ENCODE peak calls at places on chromosomes 3 and 15, in eight cellular contexts. T, P, S, B, M, G, Q and N are unnamed samples. For H3K9me3, the result is how much of the 10 kb centered on the place peaks cover.

GRCh38 chr3:66744521-66744920 is 243.7 kb upstream of the LRIG1 start:
- DNase-seq in P (no peak), Q (no peak), M (no peak), B (no peak), T (no peak), G (no peak), S (no peak), N (no peak)

GRCh38 chr3:157174265-157174615 is 14.3 kb upstream of the CCNL1 start:
- DNase-seq in T (peak), B (no peak), S (no peak), M (no peak), P (no peak), G (peak), Q (no peak), N (no peak)

GRCh38 chr3:101720851-101721649 is 3.4 kb upstream of the CEP97 start:
- DNase-seq in G (no peak), T (no peak), Q (no peak), B (no peak), M (no peak), S (no peak), P (no peak), N (peak)

GRCh38 chr3:44993471-44994205 is 17.6 kb downstream of the EXOSC7 start:
- DNase-seq in B (no peak), M (no peak), G (no peak), P (no peak), T (no peak), S (no peak), Q (no peak), N (no peak)

GRCh38 chr3:107130089-107130700 is 247.0 kb upstream of the CCDC54 start:
- DNase-seq in M (no peak), B (no peak), S (no peak), P (no peak), G (no peak), T (no peak), Q (no peak), N (no peak)

GRCh38 chr3:172138031-172138538 is 98.7 kb downstream of the FNDC3B start:
- DNase-seq in P (no peak), M (no peak), B (no peak), Q (no peak), S (no peak), T (no peak), G (no peak), N (no peak)

GRCh38 chr3:120177907-120178306 is 83.7 kb upstream of the GSK3B start:
- DNase-seq in P (no peak), S (peak), G (no peak), Q (no peak), M (no peak), T (no peak), B (no peak), N (no peak)

GRCh38 chr3:18019178-18019530 is 276.7 kb upstream of the TBC1D5 start:
- DNase-seq in P (no peak), S (no peak), M (no peak), B (no peak), T (no peak), Q (no peak), G (no peak), N (no peak)

DNA sequence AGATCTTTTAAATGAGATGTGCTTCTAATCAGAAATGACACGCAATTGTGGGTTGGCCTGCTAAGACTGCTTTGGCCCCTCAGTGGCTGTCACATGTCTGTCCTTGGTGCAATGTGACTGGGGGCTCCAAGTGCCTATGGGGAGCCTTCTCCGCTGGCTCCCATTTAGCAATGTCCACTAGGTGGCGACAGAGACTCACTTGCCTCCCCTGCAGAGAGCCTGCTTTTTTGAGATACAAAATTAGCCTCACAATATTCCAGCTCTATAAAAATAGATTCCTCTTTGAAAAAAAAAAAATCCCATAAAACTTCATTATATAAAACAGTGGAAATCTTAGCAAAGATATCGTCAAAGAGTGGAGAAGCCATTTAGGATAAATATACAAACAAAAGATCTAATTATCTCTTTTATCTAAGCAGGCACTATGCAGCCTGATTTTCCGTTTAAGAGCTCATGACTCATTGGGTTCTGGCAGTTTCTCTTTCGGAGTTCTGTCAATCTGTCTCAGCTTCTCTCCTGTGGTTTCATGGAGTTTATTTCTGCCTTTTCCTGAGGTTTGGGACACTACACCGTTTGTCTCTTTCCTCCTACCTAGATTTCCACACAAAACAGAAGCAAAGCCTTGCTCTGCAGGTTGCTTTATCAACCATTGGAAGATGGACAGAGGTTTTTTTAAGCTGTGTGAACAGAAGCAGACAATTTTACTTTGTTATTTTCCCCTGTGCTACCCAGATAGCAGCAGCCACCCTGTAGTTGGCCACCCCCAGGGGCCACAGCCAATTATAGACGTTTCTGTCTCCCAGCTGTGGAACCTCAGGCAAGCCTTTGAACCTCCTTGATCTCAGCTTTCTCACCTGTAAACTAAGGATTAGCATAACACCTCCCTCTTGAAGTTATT is 68.4 kb upstream of the TNFAIP8L3 start:
- DNase-seq in Q (no peak), B (peak), S (peak), G (peak), T (peak), P (no peak), M (peak), N (peak)
- H3K4me3 ChIP-seq in Q (peak), B (peak), S (peak), G (peak), T (no peak), P (no peak), M (peak), N (peak)

GRCh38 chr3:149258298-149258697 is 36.7 kb upstream of the CP start:
- DNase-seq in T (peak), B (no peak), P (no peak), M (no peak), Q (no peak), S (no peak), G (peak), N (peak)

GRCh38 chr3:149258714-149259113 is 37.1 kb upstream of the CP start:
- DNase-seq in B (no peak), S (no peak), T (no peak), Q (no peak), M (no peak), G (no peak), P (no peak), N (no peak)

GRCh38 chr3:149267565-149267964 is 45.9 kb upstream of the CP start:
- DNase-seq in S (no peak), M (no peak), Q (no peak), B (no peak), P (no peak), T (no peak), G (no peak), N (no peak)

GRCh38 chr3:149266733-149267132 is 45.1 kb upstream of the CP start:
- DNase-seq in M (no peak), Q (no peak), T (no peak), P (no peak), B (no peak), S (no peak), G (no peak), N (no peak)

DNA sequence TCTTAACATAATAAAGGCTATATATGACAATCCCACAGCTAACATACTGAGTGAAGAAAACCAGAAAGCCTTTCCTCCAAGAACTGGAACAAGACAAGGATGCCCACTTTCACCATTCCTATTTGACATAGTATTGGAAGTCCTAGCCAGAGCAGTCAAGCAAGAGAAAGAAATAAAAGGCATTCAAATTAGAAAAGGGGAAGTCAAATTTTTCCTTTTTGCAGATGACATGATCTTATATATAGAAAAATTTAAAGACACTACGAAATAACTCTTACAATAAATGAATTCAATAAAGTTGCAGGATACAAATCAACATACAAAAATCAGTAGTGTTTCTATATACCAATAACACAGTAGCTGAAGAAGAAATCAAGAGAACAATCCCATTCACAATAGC is 42.2 kb upstream of the CP start:
- DNase-seq in B (no peak), M (no peak), T (no peak), P (no peak), S (no peak), Q (no peak), G (no peak), N (no peak)
- H3K9me3 ChIP-seq in B (under half), M (under half), T (under half), P (under half), S (under half), Q (under half), G (under half), N (under half)

DNA sequence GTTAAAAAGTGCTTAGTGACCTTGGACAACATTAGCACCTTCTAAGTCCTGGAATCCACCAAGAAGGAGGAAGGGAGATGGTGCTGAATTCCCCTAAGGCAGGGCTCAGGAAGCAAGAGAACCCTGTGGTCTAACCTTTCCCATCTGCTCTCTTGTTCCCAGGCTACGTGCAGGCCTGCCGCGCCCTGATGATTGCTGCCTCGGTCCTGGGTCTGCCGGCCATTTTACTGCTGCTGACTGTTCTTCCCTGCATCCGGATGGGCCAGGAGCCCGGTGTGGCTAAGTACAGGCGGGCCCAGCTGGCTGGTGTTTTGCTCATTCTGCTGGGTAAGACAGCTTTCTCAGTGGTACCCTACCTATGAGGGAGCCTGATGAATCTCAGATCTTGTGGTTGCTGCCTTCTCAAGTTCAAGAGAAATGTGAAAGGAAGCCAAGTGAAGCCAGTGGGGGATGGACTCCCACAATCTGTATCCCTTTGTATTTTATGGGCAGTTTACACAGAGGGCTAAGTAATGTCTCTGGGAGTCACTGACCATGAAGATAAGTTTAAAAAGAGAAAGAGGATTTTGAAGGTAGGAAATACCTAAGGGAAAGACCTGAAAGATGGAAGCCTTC is 4.4 kb downstream of the CLDN11 start:
- DNase-seq in T (no peak), P (no peak), S (no peak), B (no peak), Q (no peak), M (no peak), G (no peak), N (no peak)
- H3K4me3 ChIP-seq in T (no peak), P (no peak), S (no peak), B (no peak), Q (no peak), M (no peak), G (no peak), N (no peak)

GRCh38 chr3:622314-622713 is 425.8 kb downstream of the CHL1 start:
- DNase-seq in T (no peak), S (no peak), P (no peak), G (no peak), B (no peak), M (no peak), Q (no peak), N (no peak)

GRCh38 chr3:621714-622113 is 425.2 kb downstream of the CHL1 start:
- DNase-seq in P (no peak), B (no peak), M (no peak), T (no peak), G (no peak), S (no peak), Q (no peak), N (no peak)

GRCh38 chr3:623914-624545 is 427.5 kb downstream of the CHL1 start:
- DNase-seq in M (no peak), S (no peak), G (no peak), Q (no peak), P (no peak), T (no peak), B (no peak), N (no peak)
- H3K9me3 ChIP-seq in M (under half), S (under half), G (under half), Q (under half), P (under half), T (under half), B (under half), N (under half)

DNA sequence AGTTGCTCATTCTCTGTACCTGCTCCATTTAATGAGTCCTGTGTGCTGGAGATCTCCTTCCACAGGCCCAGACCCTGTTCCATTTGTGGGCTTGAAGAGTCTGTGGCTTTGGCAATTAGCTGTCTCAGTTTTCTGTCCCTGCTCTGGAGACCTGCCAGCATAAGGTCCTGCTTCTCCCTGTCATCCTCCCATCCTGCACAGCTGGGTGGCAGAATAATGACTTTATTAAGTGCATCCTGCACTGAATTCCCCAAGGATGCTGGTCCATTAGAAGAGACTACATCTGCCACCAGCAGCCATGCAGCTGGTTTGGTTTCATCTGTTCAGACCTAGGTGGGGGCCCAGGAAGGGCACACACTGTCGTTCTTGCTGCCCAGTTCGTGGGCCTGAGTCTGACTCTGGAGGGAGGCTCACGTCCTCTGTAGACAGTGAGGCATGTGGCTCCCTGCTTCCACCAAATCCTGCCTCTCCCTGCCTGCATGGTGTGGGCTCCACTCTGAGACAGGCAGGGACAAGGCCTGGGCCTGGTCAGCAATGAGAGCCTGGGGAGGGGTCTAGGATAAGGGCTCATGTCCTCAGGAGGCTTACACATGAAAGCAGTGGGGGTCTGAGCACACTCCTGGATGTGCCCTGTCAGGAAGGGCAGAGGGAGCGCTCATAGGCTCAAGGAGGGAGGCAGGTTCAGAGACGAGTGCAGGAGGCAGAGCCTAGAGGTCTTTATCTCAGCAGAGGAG is 78.4 kb upstream of the PRR23E start:
- DNase-seq in M (no peak), P (no peak), G (peak), Q (no peak), S (no peak), T (no peak), B (no peak), N (peak)
- H3K4me3 ChIP-seq in M (no peak), P (no peak), G (no peak), Q (no peak), S (no peak), T (no peak), B (no peak), N (no peak)

GRCh38 chr15:80476036-80476435 is 71.9 kb downstream of the ARNT2 start:
- DNase-seq in Q (no peak), S (no peak), G (no peak), P (peak), B (no peak), M (no peak), T (no peak), N (no peak)
- H3K9me3 ChIP-seq in Q (under half), S (under half), G (under half), P (under half), B (under half), M (under half), T (under half), N (under half)

GRCh38 chr3:146159037-146159436 is 1.9 kb downstream of the PLOD2 start:
- DNase-seq in S (no peak), Q (no peak), T (no peak), M (no peak), G (no peak), P (no peak), B (no peak), N (no peak)
- H3K4me3 ChIP-seq in S (peak), Q (peak), T (peak), M (peak), G (no peak), P (peak), B (peak), N (peak)

GRCh38 chr15:26378304-26378703 is 394.6 kb downstream of the GABRB3 start:
- DNase-seq in S (no peak), P (no peak), M (no peak), B (no peak), G (no peak), Q (no peak), T (no peak), N (no peak)

GRCh38 chr15:26372712-26373111 is 400.2 kb downstream of the GABRB3 start:
- DNase-seq in P (no peak), G (no peak), Q (no peak), T (no peak), M (no peak), S (no peak), B (no peak), N (no peak)

DNA sequence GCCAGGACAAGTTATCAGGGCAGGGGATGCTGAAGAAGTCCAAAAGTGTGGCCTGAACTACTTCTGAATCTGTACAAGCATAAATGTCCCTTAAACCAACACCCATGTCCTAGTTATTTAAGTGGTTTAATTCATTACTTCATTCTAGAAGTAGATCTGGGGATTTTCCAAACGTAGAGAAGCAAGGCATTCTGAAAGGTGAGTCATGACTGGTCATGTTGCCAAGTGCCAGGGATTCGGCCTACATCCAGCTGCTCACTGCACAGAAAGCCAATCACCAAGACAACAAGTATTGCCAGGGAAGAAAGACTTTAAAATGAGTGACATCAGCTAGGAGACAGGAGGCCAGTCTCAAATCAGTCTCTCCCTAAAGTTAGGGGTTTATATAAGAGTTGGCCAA is 396.6 kb downstream of the GABRB3 start:
- DNase-seq in G (no peak), B (no peak), Q (no peak), S (no peak), P (no peak), T (no peak), M (no peak), N (no peak)
- H3K9me3 ChIP-seq in G (under half), B (under half), Q (under half), S (under half), P (under half), T (under half), M (under half), N (half or more)

GRCh38 chr3:111862415-111862814 is 3.4 kb downstream of the PHLDB2 start:
- DNase-seq in B (no peak), T (no peak), M (no peak), P (no peak), Q (no peak), G (no peak), S (no peak), N (peak)
- H3K4me3 ChIP-seq in B (peak), T (no peak), M (peak), P (no peak), Q (peak), G (no peak), S (peak), N (no peak)